ENCODE peak calls at places on chromosomes 6 and 20, in six cellular contexts. W is stomach, B is adrenal gland, X is IMR-90, F is esophagus squamous epithelium, R is uterus. L is an unnamed sample.

GRCh38 chr6:3438190-3439167 is 18.4 kb downstream of the SLC22A23 start:
- DNase-seq in W (no peak), B (no peak), X (peak; percentile 94), F (no peak), R (no peak), L (no peak)

GRCh38 chr6:150076196-150076893 is 7.4 kb upstream of the ULBP3 start:
- DNase-seq in W (no peak), B (no peak), X (no peak), F (no peak), R (no peak), L (no peak)

GRCh38 chr6:10465633-10466499 is 51.0 kb upstream of the TFAP2A start:
- DNase-seq in W (peak; percentile 43), B (peak; percentile 19), X (peak; percentile 28), F (no peak), R (no peak), L (peak; percentile 50)

GRCh38 chr6:73728548-73729205 is 32.7 kb downstream of the CD109 start:
- DNase-seq in W (no peak), B (no peak), X (no peak), F (no peak), R (no peak), L (no peak)

GRCh38 chr6:35304299-35304698 is 6.7 kb downstream of the DEF6 start:
- DNase-seq in W (no peak), B (no peak), X (no peak), F (no peak), R (no peak), L (no peak)

GRCh38 chr6:12962995-12963394 is 246.4 kb downstream of the PHACTR1 start:
- DNase-seq in W (no peak), B (no peak), X (no peak), F (no peak), R (no peak), L (no peak)

GRCh38 chr20:5658897-5659296 is 91.3 kb upstream of the SHLD1 start:
- DNase-seq in W (peak; percentile 29), B (peak; percentile 94), X (peak; percentile 91), F (no peak), R (peak; percentile 78), L (peak; percentile 56)

GRCh38 chr6:142816024-142816423 is 129.0 kb downstream of the HIVEP2 start:
- DNase-seq in W (no peak), B (no peak), X (peak; percentile 56), F (no peak), R (no peak), L (no peak)

GRCh38 chr6:134593024-134593423 is 275.1 kb upstream of the SGK1 start:
- DNase-seq in W (no peak), B (no peak), X (no peak), F (no peak), R (no peak), L (no peak)

GRCh38 chr20:14919473-14920157 is 582.2 kb upstream of the FLRT3 start:
- DNase-seq in W (peak; percentile 53), B (no peak), X (no peak), F (no peak), R (no peak), L (peak; percentile 54)

GRCh38 chr20:47789081-47789998 is 4.1 kb upstream of the SULF2 start:
- DNase-seq in W (no peak), B (no peak), X (no peak), F (no peak), R (peak; percentile 59), L (no peak)

GRCh38 chr6:136897071-136897470 is 25.0 kb upstream of the SLC35D3 start:
- DNase-seq in W (no peak), B (no peak), X (no peak), F (no peak), R (no peak), L (no peak)

DNA sequence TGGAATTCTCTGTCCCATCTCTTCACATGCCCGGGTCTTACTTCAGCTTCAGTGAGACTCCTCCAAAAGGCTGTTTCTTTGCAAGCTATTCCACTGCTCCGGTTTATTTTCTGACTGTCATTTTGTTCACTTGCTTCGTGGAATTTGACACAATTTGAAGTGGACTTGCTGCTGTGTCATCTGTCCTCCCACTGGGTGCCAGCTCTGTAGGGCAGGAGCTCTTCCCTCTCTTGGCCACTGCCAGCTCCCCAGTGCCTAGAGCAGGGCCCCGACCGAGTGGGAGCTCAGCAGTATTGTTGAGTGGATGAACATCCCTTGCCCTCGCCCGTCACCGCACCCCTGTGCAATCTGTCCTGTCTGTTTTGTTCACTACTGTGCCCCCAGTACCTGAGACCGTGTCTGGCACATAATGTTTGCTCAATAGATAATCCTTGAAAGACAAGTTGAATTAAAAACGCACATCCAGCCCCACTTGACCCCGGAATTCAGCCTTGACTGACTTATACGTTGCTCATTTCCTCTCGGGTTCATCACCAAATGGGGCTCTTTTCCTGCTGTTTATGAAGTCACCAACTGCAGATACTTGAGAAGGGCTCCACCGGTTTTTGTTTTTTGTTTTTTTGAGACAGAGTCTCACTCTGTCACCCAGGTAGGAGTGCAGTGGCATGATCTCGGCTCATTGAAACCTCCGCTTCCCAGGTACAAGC is 170.3 kb upstream of the KCNG1 start:
- DNase-seq in W (no peak), B (no peak), X (peak; percentile 78), F (no peak), R (no peak), L (no peak)
- TF ChIP-seq POLR2A in W (no peak), B (no peak), X (no peak), F (no peak), R (no peak), L (no peak)

GRCh38 chr6:156977527-156978291 is 200.5 kb downstream of the ARID1B start:
- DNase-seq in W (peak; percentile 46), B (peak; percentile 54), X (peak; percentile 47), F (no peak), R (peak; percentile 55), L (peak; percentile 45)
- H3K4me3 ChIP-seq in W (no peak overlapping the region), B (no peak overlapping the region), X (no peak overlapping the region), F (no peak overlapping the region), R (no peak overlapping the region), L (no peak overlapping the region)

GRCh38 chr6:32937230-32937633 is 3.6 kb downstream of the HLA-DMB start:
- DNase-seq in W (no peak), B (peak; percentile 35), X (no peak), F (no peak), R (no peak), L (peak; percentile 67)
- TF ChIP-seq POLR2A in W (no peak), B (no peak), X (no peak), F (no peak), R (no peak), L (no peak)

DNA sequence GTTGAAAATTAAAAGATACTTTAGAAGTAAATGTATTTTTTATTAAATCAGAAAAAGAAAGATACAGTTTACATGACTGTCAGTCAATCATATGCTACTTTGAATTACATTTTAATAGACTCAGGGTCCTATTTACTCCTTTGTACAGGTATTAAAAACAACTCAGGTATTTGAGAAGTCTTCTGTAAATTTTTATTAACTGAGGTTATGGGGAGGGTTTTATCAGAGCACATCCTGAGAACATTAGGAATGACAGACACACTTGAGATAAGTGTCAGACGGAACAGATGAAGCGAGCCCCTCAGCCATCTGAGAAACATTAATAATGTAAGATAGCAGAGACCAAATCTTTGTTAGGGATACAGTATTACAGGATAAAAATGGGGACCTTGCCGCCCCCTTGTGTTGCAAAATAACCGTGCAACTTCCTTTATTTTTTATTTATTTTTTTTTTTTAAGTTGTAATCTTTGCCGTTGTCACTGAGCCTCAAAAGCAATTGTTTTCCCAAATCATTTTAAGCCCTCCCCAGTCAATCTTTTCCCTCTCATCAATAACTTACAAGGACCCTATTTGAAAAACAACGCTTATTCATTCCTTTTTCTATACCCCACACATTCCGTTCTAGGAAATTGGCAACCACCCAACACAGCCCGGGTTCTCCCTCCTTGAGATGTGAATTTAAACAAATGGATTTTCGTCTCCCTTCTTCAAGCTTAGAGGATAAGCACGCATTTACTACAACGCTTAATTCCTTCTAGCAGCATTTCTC is 126.7 kb downstream of the BCAS1 start:
- DNase-seq in W (no peak), B (no peak), X (peak; percentile 39), F (no peak), R (no peak), L (peak; percentile 31)
- H3K4me3 ChIP-seq in W (no peak overlapping the region), B (no peak overlapping the region), X (peak overlapping the region; percentile 25), F (no peak overlapping the region), R (no peak overlapping the region), L (no peak overlapping the region)

GRCh38 chr6:4908062-4908461 is 95.8 kb downstream of the RPP40 start:
- DNase-seq in W (no peak), B (no peak), X (no peak), F (no peak), R (no peak), L (no peak)
- TF ChIP-seq POLR2A in W (no peak), B (no peak), X (no peak), F (no peak), R (no peak), L (no peak)